ENCODE peak calls at places on chromosomes 4 and X, in nine cellular contexts. B is GM10248; Z is CD4-positive, CD25-positive, alpha-beta regulatory T cell; A is NCI-H748 treated with DMSO at 0.1 percent for 48 hours; X is stimulated activated CD8-positive, alpha-beta memory T cell treated with anti-CD3 and anti-CD28 coated beads, Interleukin-15, amount 100 ng/mL, for 24 hours; N is activated CD4-positive, alpha-beta memory T cell treated with anti-CD3 and anti-CD28 coated beads for 36 hours; Q is iris pigment epithelial cell; H is NCI-H2171 treated with DMSO at 0.1 percent for 48 hours; Y is pons. E is an unnamed sample.

GRCh38 chr4:95059630-95060029 is 301.9 kb downstream of the BMPR1B start:
- DNase-seq in B (no peak), Z (no peak), A (no peak), X (no peak), N (no peak), Q (peak), H (peak), Y (no peak), E (no peak)

GRCh38 chrX:13085533-13085932 is 41.1 kb upstream of the FAM9C start:
- DNase-seq in B (no peak), Z (peak), A (no peak), X (no peak), N (peak), Q (no peak), H (no peak), Y (no peak), E (no peak)

GRCh38 chrX:93874554-93874953 is 200.5 kb downstream of the FAM133A start:
- DNase-seq in B (no peak), Z (no peak), A (no peak), X (no peak), N (no peak), Q (peak), H (peak), Y (peak), E (peak)

GRCh38 chr4:52861171-52861873 is 795 bp upstream of the RASL11B start:
- DNase-seq in B (no peak), Z (no peak), A (no peak), X (no peak), N (no peak), Q (no peak), H (no peak), Y (no peak), E (no peak)

GRCh38 chrX:154799554-154800348 is 5.5 kb downstream of the MPP1 start:
- DNase-seq in B (no peak), Z (no peak), A (peak), X (no peak), N (no peak), Q (peak), H (peak), Y (no peak), E (no peak)

GRCh38 chrX:133668225-133668931 is 253.1 kb upstream of the GPC4 start:
- DNase-seq in B (no peak), Z (no peak), A (no peak), X (no peak), N (no peak), Q (no peak), H (no peak), Y (no peak), E (no peak)

GRCh38 chr4:80134936-80135701 is 62.1 kb upstream of the ANTXR2 start:
- DNase-seq in B (no peak), Z (no peak), A (no peak), X (no peak), N (no peak), Q (peak), H (peak), Y (no peak), E (no peak)

GRCh38 chrX:48569958-48570357 is 4.3 kb upstream of the RBM3 start:
- DNase-seq in B (no peak), Z (no peak), A (no peak), X (no peak), N (peak), Q (peak), H (no peak), Y (no peak), E (no peak)

GRCh38 chr4:38177792-38178665 is 217.8 kb downstream of the PTTG2 start:
- DNase-seq in B (no peak), Z (peak), A (no peak), X (no peak), N (peak), Q (no peak), H (peak), Y (no peak), E (no peak)

GRCh38 chr4:17284323-17285175 is 227.3 kb downstream of the QDPR start:
- DNase-seq in B (no peak), Z (no peak), A (no peak), X (no peak), N (no peak), Q (no peak), H (no peak), Y (no peak), E (peak)

GRCh38 chr4:74206088-74206826 is 48.3 kb downstream of the MTHFD2L start:
- DNase-seq in B (peak), Z (no peak), A (no peak), X (no peak), N (no peak), Q (peak), H (no peak), Y (no peak), E (no peak)

GRCh38 chr4:4860381-4860802 is 927 bp downstream of the MSX1 start:
- DNase-seq in B (no peak), Z (no peak), A (no peak), X (no peak), N (no peak), Q (peak), H (no peak), Y (peak), E (no peak)

GRCh38 chr4:173181769-173182374 is 13.3 kb downstream of the GALNT7 start:
- DNase-seq in B (no peak), Z (no peak), A (no peak), X (no peak), N (no peak), Q (peak), H (no peak), Y (no peak), E (no peak)

GRCh38 chr4:69376450-69376849 is 96.2 kb downstream of the UGT2B28 start:
- DNase-seq in B (no peak), Z (no peak), A (no peak), X (no peak), N (no peak), Q (no peak), H (no peak), Y (no peak), E (no peak)

GRCh38 chr4:119570401-119570800 is 58.2 kb downstream of the PDE5A start:
- DNase-seq in B (no peak), Z (no peak), A (no peak), X (no peak), N (no peak), Q (peak), H (no peak), Y (peak), E (no peak)

GRCh38 chrX:40651620-40652223 is 4.4 kb upstream of the CXorf38 start:
- DNase-seq in B (peak), Z (peak), A (peak), X (peak), N (peak), Q (peak), H (peak), Y (peak), E (peak)

GRCh38 chr4:161538941-161539340 is 624.9 kb downstream of the FSTL5 start:
- DNase-seq in B (no peak), Z (no peak), A (no peak), X (no peak), N (no peak), Q (no peak), H (no peak), Y (no peak), E (no peak)

GRCh38 chr4:101205878-101206277 is 141.4 kb downstream of the PPP3CA start:
- DNase-seq in B (peak), Z (peak), A (no peak), X (no peak), N (peak), Q (peak), H (no peak), Y (no peak), E (no peak)

GRCh38 chr4:107616838-107617389 is 103.1 kb downstream of the PAPSS1 start:
- DNase-seq in B (no peak), Z (no peak), A (no peak), X (no peak), N (no peak), Q (peak), H (no peak), Y (no peak), E (no peak)

GRCh38 chrX:119398974-119399771 is at the start of gene SLC25A43:
- DNase-seq in B (peak), Z (peak), A (no peak), X (peak), N (peak), Q (peak), H (no peak), Y (no peak), E (no peak)

GRCh38 chr4:159979953-159980352 is 877.1 kb downstream of the RAPGEF2 start:
- DNase-seq in B (no peak), Z (no peak), A (no peak), X (no peak), N (no peak), Q (no peak), H (no peak), Y (no peak), E (no peak)

GRCh38 chr4:110609044-110609750 is 13.7 kb downstream of the PITX2 start:
- DNase-seq in B (no peak), Z (no peak), A (no peak), X (no peak), N (no peak), Q (peak), H (no peak), Y (no peak), E (no peak)

E was measured in putamen.